ENCODE peak calls at places on chromosomes 5 and 9, in seven cellular contexts. One of them, this sample, is unnamed.
A peak's percentile ranks its signal among the peaks of the same experiment; 100 is the strongest.

GRCh38 chr5:80885698-80886000 is 74.5 kb upstream of the RASGRF2 start:
- DNase-seq in GM23248: no peak
- DNase-seq in cardiac muscle cell: peak; percentile 26
- DNase-seq in gastrocnemius medialis: no peak
- DNase-seq in CD4-positive, alpha-beta T cell: no peak
- DNase-seq in HepG2: peak; percentile 74
- DNase-seq in hepatocyte: no peak
- DNase-seq in this sample: no peak

GRCh38 chr9:131113655-131114563 is 11.5 kb upstream of the NUP214 start:
- DNase-seq in GM23248: no peak
- DNase-seq in cardiac muscle cell: no peak
- DNase-seq in gastrocnemius medialis: peak; percentile 3
- DNase-seq in CD4-positive, alpha-beta T cell: no peak
- DNase-seq in HepG2: no peak
- DNase-seq in hepatocyte: no peak
- DNase-seq in this sample: no peak

GRCh38 chr5:137145726-137146125 is 353.4 kb downstream of the SPOCK1 start:
- DNase-seq in GM23248: peak; percentile 69
- DNase-seq in cardiac muscle cell: no peak
- DNase-seq in gastrocnemius medialis: no peak
- DNase-seq in CD4-positive, alpha-beta T cell: no peak
- DNase-seq in HepG2: no peak
- DNase-seq in hepatocyte: no peak
- DNase-seq in this sample: no peak

GRCh38 chr5:763998-764781 is 20.3 kb downstream of the ZDHHC11B start:
- DNase-seq in GM23248: no peak
- DNase-seq in cardiac muscle cell: no peak
- DNase-seq in gastrocnemius medialis: no peak
- DNase-seq in CD4-positive, alpha-beta T cell: no peak
- DNase-seq in HepG2: no peak
- DNase-seq in hepatocyte: no peak
- DNase-seq in this sample: no peak

GRCh38 chr5:122751293-122751753 is 23.6 kb upstream of the SNX2 start:
- DNase-seq in GM23248: peak; percentile 28
- DNase-seq in cardiac muscle cell: peak; percentile 94
- DNase-seq in gastrocnemius medialis: no peak
- DNase-seq in CD4-positive, alpha-beta T cell: no peak
- DNase-seq in HepG2: no peak
- DNase-seq in hepatocyte: peak; percentile 77
- DNase-seq in this sample: peak; percentile 86

GRCh38 chr5:137836301-137836700 is 31.4 kb upstream of the MYOT start:
- DNase-seq in GM23248: no peak
- DNase-seq in cardiac muscle cell: no peak
- DNase-seq in gastrocnemius medialis: no peak
- DNase-seq in CD4-positive, alpha-beta T cell: no peak
- DNase-seq in HepG2: no peak
- DNase-seq in hepatocyte: no peak
- DNase-seq in this sample: no peak

GRCh38 chr5:130773813-130774212 is 391.2 kb downstream of the HINT1 start:
- DNase-seq in GM23248: no peak
- DNase-seq in cardiac muscle cell: no peak
- DNase-seq in gastrocnemius medialis: no peak
- DNase-seq in CD4-positive, alpha-beta T cell: no peak
- DNase-seq in HepG2: no peak
- DNase-seq in hepatocyte: peak; percentile 44
- DNase-seq in this sample: peak; percentile 51

GRCh38 chr5:51494821-51495220 is 111.6 kb downstream of the ISL1 start:
- DNase-seq in GM23248: no peak
- DNase-seq in cardiac muscle cell: no peak
- DNase-seq in gastrocnemius medialis: no peak
- DNase-seq in CD4-positive, alpha-beta T cell: no peak
- DNase-seq in HepG2: no peak
- DNase-seq in hepatocyte: no peak
- DNase-seq in this sample: no peak

GRCh38 chr9:99873943-99874584 is 32.4 kb upstream of the STX17 start:
- DNase-seq in GM23248: peak; percentile 50
- DNase-seq in cardiac muscle cell: no peak
- DNase-seq in gastrocnemius medialis: no peak
- DNase-seq in CD4-positive, alpha-beta T cell: no peak
- DNase-seq in HepG2: no peak
- DNase-seq in hepatocyte: no peak
- DNase-seq in this sample: no peak

GRCh38 chr5:173963107-173963506 is 25.9 kb upstream of the C5orf47 start:
- DNase-seq in GM23248: peak; percentile 83
- DNase-seq in cardiac muscle cell: peak; percentile 43
- DNase-seq in gastrocnemius medialis: peak; percentile 47
- DNase-seq in CD4-positive, alpha-beta T cell: no peak
- DNase-seq in HepG2: no peak
- DNase-seq in hepatocyte: no peak
- DNase-seq in this sample: no peak

GRCh38 chr9:123373941-123374340 is 17.9 kb downstream of the CRB2 start:
- DNase-seq in GM23248: no peak
- DNase-seq in cardiac muscle cell: peak; percentile 44
- DNase-seq in gastrocnemius medialis: no peak
- DNase-seq in CD4-positive, alpha-beta T cell: no peak
- DNase-seq in HepG2: no peak
- DNase-seq in hepatocyte: no peak
- DNase-seq in this sample: no peak

GRCh38 chr5:7597058-7597457 is 201.1 kb downstream of the ADCY2 start:
- DNase-seq in GM23248: peak; percentile 7
- DNase-seq in cardiac muscle cell: no peak
- DNase-seq in gastrocnemius medialis: peak; percentile 42
- DNase-seq in CD4-positive, alpha-beta T cell: no peak
- DNase-seq in HepG2: no peak
- DNase-seq in hepatocyte: no peak
- DNase-seq in this sample: peak; percentile 10

GRCh38 chr9:92650839-92651621 is 18.9 kb downstream of the IPPK start:
- DNase-seq in GM23248: peak; percentile 86
- DNase-seq in cardiac muscle cell: peak; percentile 98
- DNase-seq in gastrocnemius medialis: no peak
- DNase-seq in CD4-positive, alpha-beta T cell: no peak
- DNase-seq in HepG2: no peak
- DNase-seq in hepatocyte: peak; percentile 41
- DNase-seq in this sample: no peak

GRCh38 chr5:149546974-149547373 is 4.3 kb downstream of the CSNK1A1 start:
- DNase-seq in GM23248: peak; percentile 45
- DNase-seq in cardiac muscle cell: no peak
- DNase-seq in gastrocnemius medialis: no peak
- DNase-seq in CD4-positive, alpha-beta T cell: no peak
- DNase-seq in HepG2: no peak
- DNase-seq in hepatocyte: peak; percentile 28
- DNase-seq in this sample: no peak

GRCh38 chr5:137217599-137218200 is 281.4 kb downstream of the SPOCK1 start:
- DNase-seq in GM23248: peak; percentile 58
- DNase-seq in cardiac muscle cell: peak; percentile 32
- DNase-seq in gastrocnemius medialis: no peak
- DNase-seq in CD4-positive, alpha-beta T cell: no peak
- DNase-seq in HepG2: no peak
- DNase-seq in hepatocyte: no peak
- DNase-seq in this sample: no peak

GRCh38 chr5:146816775-146817387 is 61.7 kb downstream of the PPP2R2B start:
- DNase-seq in GM23248: no peak
- DNase-seq in cardiac muscle cell: no peak
- DNase-seq in gastrocnemius medialis: no peak
- DNase-seq in CD4-positive, alpha-beta T cell: no peak
- DNase-seq in HepG2: no peak
- DNase-seq in hepatocyte: no peak
- DNase-seq in this sample: no peak

GRCh38 chr5:146815423-146815822 is 63.1 kb downstream of the PPP2R2B start:
- DNase-seq in GM23248: no peak
- DNase-seq in cardiac muscle cell: no peak
- DNase-seq in gastrocnemius medialis: no peak
- DNase-seq in CD4-positive, alpha-beta T cell: no peak
- DNase-seq in HepG2: no peak
- DNase-seq in hepatocyte: no peak
- DNase-seq in this sample: no peak

GRCh38 chr5:146820987-146821386 is 57.6 kb downstream of the PPP2R2B start:
- DNase-seq in GM23248: no peak
- DNase-seq in cardiac muscle cell: no peak
- DNase-seq in gastrocnemius medialis: no peak
- DNase-seq in CD4-positive, alpha-beta T cell: no peak
- DNase-seq in HepG2: no peak
- DNase-seq in hepatocyte: no peak
- DNase-seq in this sample: no peak

GRCh38 chr5:146818790-146819189 is 59.8 kb downstream of the PPP2R2B start:
- DNase-seq in GM23248: no peak
- DNase-seq in cardiac muscle cell: no peak
- DNase-seq in gastrocnemius medialis: no peak
- DNase-seq in CD4-positive, alpha-beta T cell: no peak
- DNase-seq in HepG2: no peak
- DNase-seq in hepatocyte: no peak
- DNase-seq in this sample: no peak

GRCh38 chr5:146817973-146818372 is 60.6 kb downstream of the PPP2R2B start:
- DNase-seq in GM23248: no peak
- DNase-seq in cardiac muscle cell: no peak
- DNase-seq in gastrocnemius medialis: no peak
- DNase-seq in CD4-positive, alpha-beta T cell: no peak
- DNase-seq in HepG2: no peak
- DNase-seq in hepatocyte: no peak
- DNase-seq in this sample: no peak
- H3K27ac ChIP-seq in GM23248: no peak overlapping the region
- H3K27ac ChIP-seq in cardiac muscle cell: no peak overlapping the region
- H3K27ac ChIP-seq in gastrocnemius medialis: no peak overlapping the region
- H3K27ac ChIP-seq in CD4-positive, alpha-beta T cell: no peak overlapping the region
- H3K27ac ChIP-seq in HepG2: no peak overlapping the region
- H3K27ac ChIP-seq in hepatocyte: no peak overlapping the region
- H3K27ac ChIP-seq in this sample: no peak overlapping the region

DNA sequence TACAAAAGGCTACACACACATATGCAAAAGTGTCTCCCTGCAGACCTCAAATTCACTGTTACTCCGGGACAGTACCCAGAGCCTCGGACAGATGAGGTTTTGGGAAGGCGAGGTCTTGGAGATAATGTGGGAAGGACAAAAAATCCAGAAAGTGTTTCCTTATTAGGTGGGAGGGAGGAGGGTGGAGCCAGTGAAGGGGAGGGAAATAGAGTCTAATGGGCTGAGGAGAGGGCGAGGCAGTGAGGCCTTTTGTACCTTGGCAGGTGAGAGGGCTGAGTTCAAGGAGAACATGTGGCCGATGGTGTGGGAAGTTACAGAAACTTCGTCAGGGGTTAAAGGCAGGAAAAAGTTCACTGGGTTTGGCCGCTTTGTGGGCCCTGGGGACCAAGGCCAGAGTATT is 22.1 kb upstream of the TMEM174 start:
- DNase-seq in GM23248: no peak
- DNase-seq in cardiac muscle cell: no peak
- DNase-seq in gastrocnemius medialis: no peak
- DNase-seq in CD4-positive, alpha-beta T cell: no peak
- DNase-seq in HepG2: no peak
- DNase-seq in hepatocyte: no peak
- DNase-seq in this sample: no peak
- H3K27ac ChIP-seq in GM23248: no peak overlapping the region
- H3K27ac ChIP-seq in cardiac muscle cell: no peak overlapping the region
- H3K27ac ChIP-seq in gastrocnemius medialis: no peak overlapping the region
- H3K27ac ChIP-seq in CD4-positive, alpha-beta T cell: no peak overlapping the region
- H3K27ac ChIP-seq in HepG2: no peak overlapping the region
- H3K27ac ChIP-seq in hepatocyte: no peak overlapping the region
- H3K27ac ChIP-seq in this sample: no peak overlapping the region

GRCh38 chr5:16808936-16809815 is 126.9 kb downstream of the MYO10 start:
- DNase-seq in GM23248: no peak
- DNase-seq in cardiac muscle cell: no peak
- DNase-seq in gastrocnemius medialis: no peak
- DNase-seq in CD4-positive, alpha-beta T cell: no peak
- DNase-seq in HepG2: peak; percentile 10
- DNase-seq in hepatocyte: no peak
- DNase-seq in this sample: no peak
- H3K27ac ChIP-seq in GM23248: peak overlapping the region; percentile 72
- H3K27ac ChIP-seq in cardiac muscle cell: peak overlapping the region; percentile 57
- H3K27ac ChIP-seq in gastrocnemius medialis: no peak overlapping the region
- H3K27ac ChIP-seq in CD4-positive, alpha-beta T cell: no peak overlapping the region
- H3K27ac ChIP-seq in HepG2: peak overlapping the region; percentile 58
- H3K27ac ChIP-seq in hepatocyte: no peak overlapping the region
- H3K27ac ChIP-seq in this sample: peak overlapping the region; percentile 24

DNA sequence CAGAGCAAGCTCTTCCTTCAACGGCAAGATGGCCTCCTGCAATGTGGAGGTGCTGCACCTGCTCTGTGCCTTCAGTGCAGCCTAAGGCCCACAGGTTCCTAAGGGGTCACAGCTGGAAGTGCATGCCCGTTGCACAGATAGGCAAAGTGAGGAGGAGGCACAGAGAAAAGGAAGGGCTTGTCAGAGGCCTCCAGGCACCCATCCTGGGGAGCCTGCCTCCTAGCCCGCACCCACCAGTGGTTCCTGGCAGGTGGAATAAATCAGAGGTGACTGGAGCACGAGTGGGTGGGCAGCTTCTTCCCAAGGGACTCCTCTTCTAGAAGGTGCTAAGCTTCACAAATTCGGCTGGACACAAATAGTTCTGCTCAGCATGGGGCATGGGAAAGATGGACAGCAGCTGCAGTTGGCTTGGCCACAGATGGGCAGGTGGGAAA is 52.8 kb upstream of the STXBP1 start:
- DNase-seq in GM23248: no peak
- DNase-seq in cardiac muscle cell: no peak
- DNase-seq in gastrocnemius medialis: no peak
- DNase-seq in CD4-positive, alpha-beta T cell: no peak
- DNase-seq in HepG2: no peak
- DNase-seq in hepatocyte: no peak
- DNase-seq in this sample: no peak
- H3K27ac ChIP-seq in GM23248: peak overlapping the region; percentile 84
- H3K27ac ChIP-seq in cardiac muscle cell: peak overlapping the region; percentile 81
- H3K27ac ChIP-seq in gastrocnemius medialis: peak overlapping the region; percentile 10
- H3K27ac ChIP-seq in CD4-positive, alpha-beta T cell: no peak overlapping the region
- H3K27ac ChIP-seq in HepG2: no peak overlapping the region
- H3K27ac ChIP-seq in hepatocyte: no peak overlapping the region
- H3K27ac ChIP-seq in this sample: peak overlapping the region; percentile 98

DNA sequence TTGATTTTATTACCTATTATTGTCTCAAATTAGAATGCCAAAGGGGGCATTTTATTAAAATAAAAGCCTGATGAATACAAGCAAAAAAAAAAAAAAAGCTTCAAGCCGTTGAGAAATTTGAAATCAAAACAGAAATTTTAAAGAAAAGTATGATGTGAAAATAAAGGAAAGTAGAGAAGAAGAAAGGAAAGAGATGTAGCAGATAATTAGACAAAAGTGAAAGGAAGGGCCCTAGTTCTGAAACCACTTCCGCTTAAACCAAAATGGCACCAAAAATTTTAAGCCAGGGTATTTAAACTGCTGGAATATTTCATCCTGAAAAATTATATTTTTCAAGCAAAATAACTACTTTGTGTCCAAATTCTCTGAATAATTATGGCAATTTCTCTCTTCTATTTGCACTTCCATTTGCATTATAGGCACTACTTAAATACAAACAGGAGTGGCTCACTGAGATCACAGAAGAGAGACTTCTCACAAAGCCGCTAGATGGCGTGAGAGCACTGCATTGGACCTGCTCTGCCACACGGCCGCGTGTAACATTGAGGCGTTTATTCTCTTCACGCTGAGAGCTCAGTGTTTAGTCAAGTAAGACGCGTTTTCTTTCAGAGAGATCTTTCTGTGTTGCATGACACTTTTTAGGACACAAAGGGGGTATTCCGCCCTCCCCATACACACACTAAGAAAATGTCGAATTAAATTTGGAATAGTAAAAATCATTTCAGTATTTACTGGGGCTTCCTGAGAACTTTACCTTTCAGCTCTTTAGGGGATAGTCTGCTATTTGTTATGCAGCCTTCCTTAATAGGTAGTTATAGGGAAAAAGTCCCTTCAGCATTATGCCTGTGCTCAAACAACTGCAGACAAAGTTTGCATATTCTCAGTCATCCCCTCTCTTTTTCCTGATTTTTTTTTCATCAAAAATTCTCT is 368.4 kb upstream of the CCNH start:
- DNase-seq in GM23248: peak; percentile 90
- DNase-seq in cardiac muscle cell: peak; percentile 89
- DNase-seq in gastrocnemius medialis: peak; percentile 49
- DNase-seq in CD4-positive, alpha-beta T cell: peak; percentile 70
- DNase-seq in HepG2: peak; percentile 70
- DNase-seq in hepatocyte: peak; percentile 92
- DNase-seq in this sample: no peak
- H3K27ac ChIP-seq in GM23248: no peak overlapping the region
- H3K27ac ChIP-seq in cardiac muscle cell: no peak overlapping the region
- H3K27ac ChIP-seq in gastrocnemius medialis: no peak overlapping the region
- H3K27ac ChIP-seq in CD4-positive, alpha-beta T cell: no peak overlapping the region
- H3K27ac ChIP-seq in HepG2: no peak overlapping the region
- H3K27ac ChIP-seq in hepatocyte: no peak overlapping the region
- H3K27ac ChIP-seq in this sample: no peak overlapping the region

This sample was measured in epithelial cell of prostate.